ENCODE peak calls at places on chromosome X, in five cellular contexts. L is neuronal stem cell, D is mesenchymal stem cell, A is IMR-90, Q is H1. K is an unnamed sample.

GRCh38 chrX:16825306-16826035 is 39.2 kb downstream of the TXLNG start:
- DNase-seq in Q (no peak), A (peak; percentile 42), L (no peak), D (peak; percentile 24), K (no peak)

GRCh38 chrX:78024349-78025108 is 55.1 kb upstream of the PGAM4 start:
- DNase-seq in D (peak; percentile 2), A (peak; percentile 2), L (no peak), Q (no peak), K (peak; percentile 37)

GRCh38 chrX:107537815-107538214 is 88.4 kb downstream of the FRMPD3 start:
- DNase-seq in L (peak; percentile 9), D (peak; percentile 46), Q (no peak), A (peak; percentile 50), K (peak; percentile 76)

GRCh38 chrX:123731987-123732678 is 719 bp downstream of the THOC2 start:
- DNase-seq in D (peak; percentile 47), A (peak; percentile 10), Q (no peak), L (no peak), K (no peak)

GRCh38 chrX:70434914-70435586 is 9.6 kb upstream of the DLG3 start:
- DNase-seq in D (peak; percentile 75), Q (no peak), A (peak; percentile 48), L (no peak), K (no peak)

GRCh38 chrX:93673869-93674271 is at the start of gene FAM133A:
- DNase-seq in Q (no peak), D (peak; percentile 39), A (peak; percentile 4), L (no peak), K (no peak)

GRCh38 chrX:153726286-153727107 is 1.8 kb downstream of the ABCD1 start:
- DNase-seq in Q (peak; percentile 38), A (peak; percentile 52), L (peak; percentile 68), D (peak; percentile 77), K (peak; percentile 82)

GRCh38 chrX:108224218-108224617 is 132.6 kb downstream of the ATG4A start:
- DNase-seq in L (no peak), D (no peak), Q (no peak), A (no peak), K (no peak)

GRCh38 chrX:42886519-42886918 is 108.6 kb upstream of the PPP1R2C start:
- DNase-seq in D (no peak), Q (no peak), L (no peak), A (no peak), K (no peak)

GRCh38 chrX:49257846-49258748 is 6.4 kb downstream of the FOXP3 start:
- DNase-seq in Q (no peak), D (no peak), L (no peak), A (no peak), K (no peak)

GRCh38 chrX:152897216-152898144 is at the start of gene ZNF185:
- DNase-seq in D (no peak), Q (no peak), A (no peak), L (peak; percentile 42), K (peak; percentile 90)

GRCh38 chrX:71111141-71111843 is at the start of gene IL2RG:
- DNase-seq in A (no peak), D (no peak), Q (no peak), L (no peak), K (no peak)

GRCh38 chrX:11908371-11908770 is 150.3 kb downstream of the MSL3 start:
- DNase-seq in A (no peak), D (no peak), L (no peak), Q (no peak), K (no peak)

GRCh38 chrX:111098874-111099273 is 2.9 kb downstream of the PAK3 start:
- DNase-seq in A (peak; percentile 11), L (peak; percentile 26), Q (no peak), D (no peak), K (peak; percentile 87)

GRCh38 chrX:46029777-46030176 is 515.4 kb downstream of the ZNF674 start:
- DNase-seq in L (no peak), Q (no peak), D (no peak), A (no peak), K (no peak)

GRCh38 chrX:42837092-42837726 is 59.2 kb upstream of the PPP1R2C start:
- DNase-seq in L (no peak), Q (no peak), D (no peak), A (no peak), K (no peak)

GRCh38 chrX:45553417-45553816 is 352.7 kb upstream of the DIPK2B start:
- DNase-seq in D (no peak), Q (no peak), L (no peak), A (no peak), K (no peak)

GRCh38 chrX:45718676-45719075 is 518.0 kb upstream of the DIPK2B start:
- DNase-seq in Q (no peak), L (no peak), D (no peak), A (no peak), K (no peak)

GRCh38 chrX:141221611-141222010 is 20.7 kb downstream of the SPANXC start:
- DNase-seq in A (no peak), Q (no peak), D (peak; percentile 1), L (no peak), K (no peak)

GRCh38 chrX:150767475-150768131 is 74.4 kb downstream of the MTMR1 start:
- DNase-seq in Q (no peak), D (peak; percentile 95), L (no peak), A (peak; percentile 92), K (no peak)

GRCh38 chrX:97850911-97851310 is 967.2 kb downstream of the RPA4 start:
- DNase-seq in Q (no peak), A (peak; percentile 8), L (no peak), D (no peak), K (no peak)

GRCh38 chrX:9928083-9928482 is 39.1 kb upstream of the CLDN34 start:
- DNase-seq in A (peak; percentile 13), D (no peak), Q (peak; percentile 69), L (peak; percentile 71), K (peak; percentile 85)

GRCh38 chrX:69262036-69262905 is 97.0 kb upstream of the PJA1 start:
- DNase-seq in Q (no peak), A (peak; percentile 10), D (peak; percentile 23), L (no peak), K (no peak)

GRCh38 chrX:46750829-46751228 is 8.1 kb downstream of the SLC9A7 start:
- DNase-seq in A (no peak), D (no peak), L (no peak), Q (no peak), K (no peak)

GRCh38 chrX:132257116-132257515 is 37.9 kb upstream of the RAP2C start:
- DNase-seq in L (no peak), Q (no peak), D (no peak), A (peak; percentile 58), K (no peak)

GRCh38 chrX:372856-373640 is 13.7 kb downstream of the PPP2R3B start:
- DNase-seq in A (peak; percentile 44), Q (no peak), D (peak; percentile 18), L (no peak), K (no peak)

GRCh38 chrX:51395807-51396728 is 63.4 kb downstream of the NUDT10 start:
- DNase-seq in A (no peak), Q (no peak), D (no peak), L (peak; percentile 2), K (peak; percentile 47)

GRCh38 chrX:138925330-138925729 is 213.8 kb upstream of the FGF13 start:
- DNase-seq in Q (no peak), A (peak; percentile 27), L (no peak), D (peak; percentile 63), K (no peak)

GRCh38 chrX:128800138-128800537 is 723.2 kb downstream of the SMARCA1 start:
- DNase-seq in Q (no peak), D (no peak), A (no peak), L (no peak), K (no peak)

GRCh38 chrX:54842638-54843037 is 35.1 kb downstream of the MAGED2 start:
- DNase-seq in L (no peak), Q (no peak), D (no peak), A (no peak), K (no peak)

GRCh38 chrX:54843050-54843449 is 35.5 kb downstream of the MAGED2 start:
- DNase-seq in A (no peak), Q (no peak), L (no peak), D (no peak), K (no peak)

DNA sequence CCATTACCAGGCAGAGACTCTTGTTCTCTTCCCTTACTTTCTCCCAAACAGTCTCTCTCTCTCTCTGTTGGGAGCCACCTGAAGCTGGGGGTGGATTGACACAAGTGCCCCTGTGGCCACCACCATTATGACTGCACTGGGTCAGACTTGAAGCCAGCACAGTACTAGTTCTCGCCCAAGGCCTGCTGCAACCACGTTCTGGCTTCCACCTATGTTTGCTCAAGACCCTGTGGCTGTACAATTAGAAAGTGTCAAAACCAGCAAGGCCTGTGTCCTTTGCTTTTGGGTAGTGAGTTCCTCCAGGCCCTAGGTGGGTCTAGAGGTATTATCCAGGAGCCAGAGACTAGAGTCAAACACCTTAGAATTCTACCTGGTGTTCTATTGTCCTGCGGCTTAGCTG is 31.0 kb downstream of the MAGED2 start:
- DNase-seq in D (no peak), Q (no peak), L (no peak), A (no peak), K (no peak)
- H4K91ac ChIP-seq in D (no peak overlapping the region), Q (no peak overlapping the region), L (no peak overlapping the region), A (no peak overlapping the region), K (no peak overlapping the region)

GRCh38 chrX:15719324-15719968 is 18.6 kb upstream of the CA5B start:
- DNase-seq in L (no peak), D (no peak), Q (no peak), A (no peak), K (no peak)
- H3K4ac ChIP-seq in L (no peak overlapping the region), D (no peak overlapping the region), Q (no peak overlapping the region), A (no peak overlapping the region), K (no peak overlapping the region)

GRCh38 chrX:19990225-19990518 is 689 bp downstream of the BCLAF3 start:
- DNase-seq in A (no peak), Q (no peak), D (peak; percentile 5), L (no peak), K (no peak)

GRCh38 chrX:19991350-19991718 is 473 bp upstream of the BCLAF3 start:
- DNase-seq in D (no peak), L (no peak), A (no peak), Q (no peak), K (no peak)

GRCh38 chrX:19987856-19988255 is 3.0 kb downstream of the BCLAF3 start:
- DNase-seq in D (no peak), Q (no peak), A (no peak), L (no peak), K (no peak)

GRCh38 chrX:19986531-19986930 is 4.3 kb downstream of the BCLAF3 start:
- DNase-seq in L (no peak), D (no peak), A (no peak), Q (no peak), K (no peak)

GRCh38 chrX:19990519-19991349 is at the start of gene BCLAF3:
- DNase-seq in Q (peak; percentile 56), L (peak; percentile 84), D (peak; percentile 84), A (peak; percentile 79), K (peak; percentile 92)
- H3K27ac ChIP-seq in Q (no peak within 1 kb of the TSS), L (no peak within 1 kb of the TSS), D (no peak within 1 kb of the TSS), A (peak within 1 kb of the TSS; percentile 56), K (no peak within 1 kb of the TSS)

GRCh38 chrX:155216179-155216939 is at the start of gene VBP1:
- DNase-seq in L (peak; percentile 87), Q (peak; percentile 84), A (peak; percentile 96), D (peak; percentile 97), K (peak; percentile 96)
- H4K91ac ChIP-seq in L (no peak within 1 kb of the TSS), Q (peak within 1 kb of the TSS; percentile 65), A (peak within 1 kb of the TSS; percentile 84), D (peak within 1 kb of the TSS; percentile 80), K (no peak within 1 kb of the TSS)

K was measured in H9.